ENCODE peak calls at places on chromosomes 2 and 18, in five cellular contexts. U, Z, C, G and A are unnamed samples.

GRCh38 chr2:199458017-199458805 is 472 bp upstream of the SATB2 start:
- DNase-seq in Z (no peak), G (peak), C (peak), U (peak), A (no peak)

GRCh38 chr2:108215794-108216211 is 24.0 kb upstream of the SULT1C3 start:
- DNase-seq in C (peak), U (no peak), G (peak), Z (no peak), A (peak)

GRCh38 chr18:9987931-9988330 is 74.1 kb downstream of the VAPA start:
- DNase-seq in G (no peak), U (no peak), C (no peak), Z (no peak), A (no peak)

GRCh38 chr2:167005096-167005495 is 116.8 kb downstream of the XIRP2 start:
- DNase-seq in U (no peak), Z (no peak), G (no peak), C (no peak), A (peak)

GRCh38 chr18:361941-362913 is 94.4 kb upstream of the THOC1 start:
- DNase-seq in C (peak), U (no peak), G (peak), Z (no peak), A (no peak)

GRCh38 chr2:176637497-176638166 is 368.4 kb downstream of the MTX2 start:
- DNase-seq in Z (no peak), U (peak), G (peak), C (peak), A (peak)

GRCh38 chr2:12099374-12099773 is 352.9 kb downstream of the LPIN1 start:
- DNase-seq in Z (no peak), G (no peak), C (no peak), U (no peak), A (no peak)

GRCh38 chr2:23411752-23412431 is 26.9 kb downstream of the KLHL29 start:
- DNase-seq in G (peak), C (peak), Z (no peak), U (no peak), A (peak)

GRCh38 chr18:24492445-24492844 is 32.0 kb downstream of the HRH4 start:
- DNase-seq in Z (no peak), U (no peak), C (no peak), G (no peak), A (no peak)

GRCh38 chr2:64474200-64474630 is 20.3 kb downstream of the LGALSL start:
- DNase-seq in G (no peak), U (no peak), Z (no peak), C (no peak), A (no peak)

GRCh38 chr2:157760949-157761348 is 115.2 kb downstream of the ACVR1 start:
- DNase-seq in Z (no peak), U (no peak), C (no peak), G (no peak), A (no peak)

GRCh38 chr18:26438980-26439379 is 109.4 kb downstream of the KCTD1 start:
- DNase-seq in U (no peak), G (no peak), Z (no peak), C (no peak), A (no peak)

GRCh38 chr2:177599956-177600355 is 207.4 kb downstream of the AGPS start:
- DNase-seq in C (no peak), Z (no peak), U (no peak), G (no peak), A (no peak)

GRCh38 chr2:212176151-212176550 is 362.5 kb downstream of the ERBB4 start:
- DNase-seq in G (no peak), C (no peak), U (peak), Z (no peak), A (no peak)

GRCh38 chr18:9455718-9456511 is 19.4 kb upstream of the RALBP1 start:
- DNase-seq in U (no peak), Z (no peak), G (no peak), C (no peak), A (no peak)

GRCh38 chr2:226652388-226652787 is 147.2 kb downstream of the IRS1 start:
- DNase-seq in C (peak), G (no peak), Z (no peak), U (no peak), A (peak)

GRCh38 chr2:101883860-101884259 is 107.9 kb upstream of the IL1R2 start:
- DNase-seq in U (peak), G (peak), Z (no peak), C (peak), A (peak)

GRCh38 chr18:2874765-2875164 is 28.0 kb downstream of the EMILIN2 start:
- DNase-seq in Z (no peak), U (no peak), C (no peak), G (no peak), A (no peak)

GRCh38 chr2:105646423-105647076 is 98.2 kb upstream of the NCK2 start:
- DNase-seq in C (no peak), G (no peak), Z (no peak), U (no peak), A (no peak)

GRCh38 chr2:151405376-151405775 is 4.3 kb upstream of the RIF1 start:
- DNase-seq in C (no peak), G (no peak), U (no peak), Z (no peak), A (no peak)

GRCh38 chr2:159615936-159616733 is at the start of gene BAZ2B:
- DNase-seq in G (peak), U (peak), C (peak), Z (peak), A (peak)

GRCh38 chr2:7097353-7097895 is 180.2 kb downstream of the RNF144A start:
- DNase-seq in U (peak), G (peak), C (peak), Z (peak), A (peak)

GRCh38 chr18:79988925-79989361 is 580 bp upstream of the TXNL4A start:
- DNase-seq in Z (peak), C (peak), G (peak), U (peak), A (no peak)

GRCh38 chr2:64214281-64215115 is 70.3 kb upstream of the PELI1 start:
- DNase-seq in U (peak), Z (no peak), C (no peak), G (no peak), A (peak)

GRCh38 chr2:199461455-199462166 is 3.9 kb upstream of the SATB2 start:
- DNase-seq in U (no peak), G (peak), Z (no peak), C (no peak), A (no peak)

GRCh38 chr2:150620371-150620770 is 132.9 kb upstream of the RND3 start:
- DNase-seq in Z (no peak), G (no peak), C (no peak), U (no peak), A (no peak)

GRCh38 chr2:199988176-199988575 is 32.8 kb downstream of the MAIP1 start:
- DNase-seq in U (no peak), C (peak), G (no peak), Z (no peak), A (no peak)

GRCh38 chr2:29166640-29167039 is 51.4 kb downstream of the CLIP4 start:
- DNase-seq in C (no peak), G (no peak), Z (no peak), U (no peak), A (no peak)

GRCh38 chr2:43274721-43275120 is 48.3 kb upstream of the ZFP36L2 start:
- DNase-seq in C (no peak), Z (no peak), U (no peak), G (no peak), A (no peak)

GRCh38 chr2:69054431-69054830 is 41.5 kb downstream of the ANTXR1 start:
- DNase-seq in U (no peak), Z (no peak), G (no peak), C (peak), A (no peak)

GRCh38 chr2:127664895-127665225 is 10.5 kb downstream of the LIMS2 start:
- DNase-seq in U (no peak), C (no peak), G (no peak), Z (no peak), A (no peak)

GRCh38 chr2:58571181-58571852 is 330.2 kb upstream of the FANCL start:
- DNase-seq in C (peak), U (peak), G (peak), Z (no peak), A (peak)

GRCh38 chr2:193985272-193985671 is 1671.8 kb upstream of the SLC39A10 start:
- DNase-seq in G (no peak), C (no peak), Z (no peak), U (no peak), A (no peak)

GRCh38 chr2:188596054-188596453 is 304.4 kb downstream of the GULP1 start:
- DNase-seq in G (no peak), U (no peak), C (peak), Z (no peak), A (no peak)

GRCh38 chr2:145812163-145812554 is 1292.2 kb upstream of the ZEB2 start:
- DNase-seq in U (no peak), C (no peak), Z (no peak), G (no peak), A (no peak)

GRCh38 chr2:31401580-31401979 is 13.0 kb downstream of the XDH start:
- DNase-seq in U (no peak), Z (no peak), C (peak), G (peak), A (peak)

GRCh38 chr2:233053928-233054774 is 6.0 kb upstream of the INPP5D start:
- DNase-seq in G (peak), Z (peak), U (peak), C (peak), A (peak)

GRCh38 chr2:209790066-209790728 is 18.6 kb downstream of the UNC80 start:
- DNase-seq in C (no peak), Z (no peak), G (no peak), U (no peak), A (no peak)

GRCh38 chr2:218289639-218290315 is 2.5 kb downstream of the TMBIM1 start:
- DNase-seq in C (peak), G (no peak), U (no peak), Z (no peak), A (peak)
- H3K4me3 ChIP-seq in C (peak), G (no peak), U (no peak), Z (peak), A (peak)

DNA sequence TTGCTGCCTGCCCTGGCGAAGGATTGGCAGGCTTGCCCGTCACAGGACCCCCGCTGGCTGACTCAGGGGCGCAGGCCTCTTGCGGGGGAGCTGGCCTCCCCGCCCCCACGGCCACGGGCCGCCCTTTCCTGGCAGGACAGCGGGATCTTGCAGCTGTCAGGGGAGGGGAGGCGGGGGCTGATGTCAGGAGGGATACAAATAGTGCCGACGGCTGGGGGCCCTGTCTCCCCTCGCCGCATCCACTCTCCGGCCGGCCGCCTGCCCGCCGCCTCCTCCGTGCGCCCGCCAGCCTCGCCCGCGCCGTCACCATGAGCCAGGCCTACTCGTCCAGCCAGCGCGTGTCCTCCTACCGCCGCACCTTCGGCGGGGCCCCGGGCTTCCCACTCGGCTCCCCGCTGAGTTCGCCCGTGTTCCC is at the start of gene DES:
- DNase-seq in Z (no peak), C (no peak), G (no peak), U (no peak), A (no peak)
- H3K4me3 ChIP-seq in Z (no peak), C (no peak), G (no peak), U (no peak), A (no peak)

DNA sequence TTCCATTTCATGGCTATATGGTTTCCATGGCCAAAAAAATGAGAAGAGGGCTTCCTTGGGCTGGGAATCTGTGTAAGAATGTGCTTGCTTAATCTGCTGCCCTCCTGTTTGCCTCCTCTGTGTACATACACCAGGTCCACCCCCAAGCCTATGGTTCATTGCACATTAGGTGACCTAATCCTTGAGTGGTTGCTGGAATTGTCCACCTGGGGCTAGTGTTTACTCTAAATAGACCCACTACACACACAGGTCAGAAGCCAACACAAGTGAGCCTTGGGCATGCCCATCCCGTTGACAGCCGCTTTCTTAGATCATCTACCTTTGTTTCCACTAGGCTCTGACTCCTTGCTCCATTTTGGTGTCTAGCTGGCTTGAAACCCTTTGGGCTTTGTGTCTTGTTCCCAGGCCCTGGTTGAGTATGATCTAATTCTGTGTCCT is 59.2 kb upstream of the ATL2 start:
- DNase-seq in C (no peak), Z (no peak), G (no peak), U (no peak), A (peak)
- H3K4me3 ChIP-seq in C (no peak), Z (no peak), G (no peak), U (no peak), A (no peak)

GRCh38 chr2:45770773-45771172 is 119.3 kb downstream of the PRKCE start:
- DNase-seq in U (no peak), Z (no peak), G (no peak), C (peak), A (no peak)
- H3K4me3 ChIP-seq in U (no peak), Z (no peak), G (no peak), C (peak), A (no peak)

DNA sequence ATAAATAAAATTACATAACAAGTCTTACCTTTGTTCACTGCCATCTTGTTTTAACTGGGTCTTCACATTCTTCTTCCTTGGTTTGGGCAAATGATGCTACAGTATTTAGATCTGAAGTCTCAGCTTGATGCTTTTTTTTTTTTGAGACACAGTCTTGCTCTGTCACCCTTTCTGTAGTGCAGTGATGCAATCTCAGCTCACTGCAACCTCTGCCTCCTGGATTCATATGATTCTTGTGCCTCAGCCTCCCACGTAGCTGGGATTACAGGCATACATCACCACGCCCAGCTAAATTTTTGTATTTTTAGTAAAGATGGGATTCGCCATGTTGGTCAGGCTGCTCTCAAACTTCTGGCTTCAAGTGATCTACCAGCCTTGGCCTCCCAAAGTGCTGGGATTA is 53.2 kb upstream of the MAT2A start:
- DNase-seq in G (no peak), U (no peak), Z (no peak), C (no peak), A (no peak)
- H3K4me3 ChIP-seq in G (no peak), U (no peak), Z (no peak), C (no peak), A (no peak)

DNA sequence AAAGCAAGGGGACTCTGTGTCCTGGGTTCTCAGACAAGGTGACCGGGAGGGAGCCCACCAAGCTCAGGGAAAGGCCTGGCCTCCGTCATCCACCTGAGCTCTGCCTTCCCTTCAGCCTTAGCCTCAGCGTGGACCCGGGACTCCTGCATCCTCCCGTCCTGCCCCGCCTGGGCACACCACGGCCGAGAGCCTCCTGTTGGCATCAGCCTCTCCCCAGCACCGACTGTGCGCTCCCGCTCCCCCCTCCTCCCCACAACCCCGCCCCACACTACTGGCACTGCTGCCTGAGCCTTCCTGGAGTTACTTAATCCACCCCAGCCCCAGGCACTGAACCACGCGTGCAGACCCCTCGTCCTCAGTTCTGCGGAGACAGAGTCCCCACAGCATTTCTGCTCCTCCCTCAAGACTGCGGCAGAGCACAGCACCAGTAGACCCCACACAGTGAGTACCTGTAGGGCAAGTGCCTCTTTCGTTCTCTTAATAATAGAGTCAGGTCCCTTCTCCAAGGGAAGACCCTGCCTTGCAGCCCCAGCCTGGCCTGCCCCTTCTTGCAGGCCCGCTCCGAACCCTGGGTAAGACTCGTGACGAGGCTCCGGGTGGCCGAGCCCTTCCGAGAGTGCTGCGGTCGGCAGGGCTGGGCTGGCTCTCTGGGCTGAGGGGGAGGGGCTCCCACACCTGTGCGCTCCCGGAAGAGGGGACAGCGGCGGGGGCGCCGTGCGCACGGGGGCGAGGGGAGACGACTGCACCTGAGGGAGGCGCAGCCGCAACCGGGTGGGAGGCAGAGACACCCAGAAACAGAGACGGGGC is at the start of gene AMER3:
- DNase-seq in U (peak), Z (no peak), C (no peak), G (no peak), A (no peak)
- H3K4me3 ChIP-seq in U (peak), Z (no peak), C (no peak), G (no peak), A (no peak)

GRCh38 chr2:18455256-18455862 is 105.1 kb downstream of the RDH14 start:
- DNase-seq in Z (no peak), C (peak), G (peak), U (peak), A (peak)
- H3K4me3 ChIP-seq in Z (no peak), C (no peak), G (no peak), U (no peak), A (no peak)

GRCh38 chr18:62982600-62983251 is 267.4 kb downstream of the PHLPP1 start:
- DNase-seq in U (peak), G (no peak), C (peak), Z (peak), A (peak)
- H3K4me3 ChIP-seq in U (no peak), G (no peak), C (no peak), Z (no peak), A (no peak)

GRCh38 chr2:70766357-70767093 is 1.5 kb downstream of the ADD2 start:
- DNase-seq in G (no peak), Z (no peak), U (no peak), C (no peak), A (no peak)
- H3K4me3 ChIP-seq in G (peak), Z (peak), U (peak), C (no peak), A (no peak)

GRCh38 chr18:12862467-12862866 is 21.6 kb downstream of the PTPN2 start:
- DNase-seq in G (no peak), C (no peak), Z (no peak), U (peak), A (peak)
- H3K4me3 ChIP-seq in G (no peak), C (no peak), Z (no peak), U (no peak), A (no peak)